ENCODE peak calls at places on chromosomes 16 and 17, in five cellular contexts. L is GM12878, C is nephron progenitor cell, S is ovary, W is AG09319. H is an unnamed sample.

GRCh38 chr16:70700101-70701020 is 14.5 kb upstream of the MTSS2 start:
- DNase-seq in S (no peak), C (no peak), L (no peak), W (no peak), H (no peak)

GRCh38 chr17:58818654-58819053 is 63.0 kb downstream of the PPM1E start:
- DNase-seq in C (no peak), L (no peak), S (no peak), W (no peak), H (no peak)

GRCh38 chr16:85029413-85029794 is 1.8 kb downstream of the KIAA0513 start:
- DNase-seq in C (no peak), W (no peak), S (no peak), L (peak), H (peak)

GRCh38 chr16:90008708-90009145 is 10.5 kb downstream of the DBNDD1 start:
- DNase-seq in S (no peak), L (no peak), W (no peak), C (no peak), H (peak)

GRCh38 chr17:36922175-36922574 is 15.1 kb upstream of the LHX1 start:
- DNase-seq in S (no peak), W (no peak), L (no peak), C (no peak), H (no peak)

GRCh38 chr17:10172241-10172741 is 26.1 kb downstream of the GAS7 start:
- DNase-seq in C (peak), S (no peak), W (no peak), L (no peak), H (no peak)

GRCh38 chr16:89350701-89351380 is 133.3 kb downstream of the ZNF778 start:
- DNase-seq in L (no peak), S (peak), W (no peak), C (no peak), H (peak)

GRCh38 chr16:63457869-63458268 is 1421.6 kb upstream of the CDH8 start:
- DNase-seq in W (no peak), L (no peak), C (no peak), S (no peak), H (no peak)

GRCh38 chr17:512311-512710 is 159.7 kb upstream of the RPH3AL start:
- DNase-seq in W (no peak), C (no peak), S (no peak), L (no peak), H (no peak)

GRCh38 chr17:81890447-81891302 is 711 bp downstream of the ALYREF start:
- DNase-seq in L (no peak), C (peak), S (peak), W (no peak), H (peak)

GRCh38 chr16:65771707-65772106 is 594.8 kb upstream of the CDH5 start:
- DNase-seq in W (no peak), L (no peak), C (no peak), S (no peak), H (no peak)

DNA sequence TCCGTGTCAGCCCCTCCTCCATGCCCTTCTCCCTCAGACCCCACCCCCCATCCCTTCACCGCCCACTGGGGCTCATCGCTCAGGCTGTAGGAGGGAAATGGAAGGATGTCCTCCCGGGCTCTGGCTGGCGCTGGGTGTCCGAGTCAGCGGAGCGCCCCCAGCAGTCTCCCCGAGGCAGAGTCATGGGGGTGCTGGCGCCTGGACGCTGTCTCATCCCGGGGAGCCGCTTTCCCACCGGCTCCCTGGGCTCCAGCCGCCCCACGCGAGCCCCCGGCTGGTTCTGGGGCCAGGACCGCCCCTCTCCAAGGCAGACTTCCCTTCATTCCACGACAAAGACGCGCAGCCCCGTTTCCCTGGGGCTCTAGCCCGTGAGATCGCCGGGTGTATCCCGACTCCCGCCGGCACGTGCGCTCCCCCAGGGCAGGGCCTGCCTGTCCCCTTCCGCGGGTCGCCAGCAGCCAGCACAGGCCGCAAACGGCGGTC is 398 bp upstream of the ANTKMT start:
- DNase-seq in C (peak), L (no peak), W (no peak), S (peak), H (peak)
- TF ChIP-seq CTCF in C (no peak), L (peak), W (peak), S (no peak), H (peak)

GRCh38 chr17:41523225-41523593 is 4.5 kb upstream of the KRT15 start:
- DNase-seq in S (no peak), L (no peak), W (no peak), C (no peak), H (no peak)

GRCh38 chr17:41519501-41520224 is 973 bp upstream of the KRT15 start:
- DNase-seq in S (no peak), C (no peak), W (no peak), L (no peak), H (no peak)

GRCh38 chr17:41522301-41523224 is 3.9 kb upstream of the KRT15 start:
- DNase-seq in S (no peak), L (no peak), C (no peak), W (no peak), H (no peak)

GRCh38 chr17:41520821-41521521 is 2.3 kb upstream of the KRT15 start:
- DNase-seq in S (no peak), L (no peak), C (no peak), W (no peak), H (no peak)

GRCh38 chr17:41521574-41522261 is 3.0 kb upstream of the KRT15 start:
- DNase-seq in C (no peak), L (no peak), W (peak), S (no peak), H (no peak)
- TF ChIP-seq CTCF in C (no peak), L (no peak), W (no peak), S (no peak), H (no peak)

DNA sequence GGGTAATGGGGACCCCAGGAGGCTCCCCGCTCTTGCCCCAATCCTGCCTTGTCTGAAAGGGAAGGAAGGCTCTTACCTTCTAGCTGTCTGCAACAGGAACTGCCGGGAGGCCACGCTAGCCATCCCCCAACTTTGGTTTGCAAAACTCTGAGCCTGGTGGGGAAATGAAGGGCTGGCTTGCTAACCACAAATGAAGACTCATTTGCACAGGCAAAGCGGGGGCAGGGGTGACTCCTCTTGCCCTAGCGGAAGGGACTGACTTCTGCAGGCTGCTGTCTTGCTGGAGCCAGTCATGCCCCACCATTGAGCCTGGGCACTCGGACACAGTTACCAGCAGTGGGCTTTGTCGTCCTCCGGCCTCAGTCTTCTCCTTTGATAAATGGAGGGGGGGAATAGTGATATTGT is 52.6 kb downstream of the PLCG2 start:
- DNase-seq in W (no peak), L (peak), S (no peak), C (no peak), H (peak)
- TF ChIP-seq CTCF in W (no peak), L (peak), S (no peak), C (no peak), H (peak)

GRCh38 chr17:28926786-28927185 is 23.9 kb upstream of the DHRS13 start:
- DNase-seq in W (no peak), L (no peak), S (no peak), C (no peak), H (no peak)
- TF ChIP-seq CTCF in W (no peak), L (no peak), S (no peak), C (no peak), H (no peak)

GRCh38 chr17:43409131-43409530 is 10.3 kb downstream of the ARL4D start:
- DNase-seq in W (no peak), C (no peak), S (no peak), L (no peak), H (no peak)

GRCh38 chr17:43405861-43406260 is 7.1 kb downstream of the ARL4D start:
- DNase-seq in S (no peak), W (no peak), C (no peak), L (no peak), H (no peak)

GRCh38 chr17:43410557-43411368 is 12.0 kb downstream of the ARL4D start:
- DNase-seq in L (no peak), W (no peak), C (no peak), S (peak), H (no peak)

GRCh38 chr17:43403846-43404245 is 5.1 kb downstream of the ARL4D start:
- DNase-seq in S (peak), C (no peak), W (no peak), L (no peak), H (no peak)

GRCh38 chr17:43406676-43407645 is 8.2 kb downstream of the ARL4D start:
- DNase-seq in S (peak), W (peak), L (no peak), C (no peak), H (no peak)
- TF ChIP-seq CTCF in S (no peak), W (no peak), L (no peak), C (no peak), H (no peak)

GRCh38 chr17:48261297-48261880 is 153.8 kb downstream of the SNX11 start:
- DNase-seq in C (peak), S (no peak), W (no peak), L (no peak), H (peak)

GRCh38 chr17:48258317-48258716 is 150.8 kb downstream of the SNX11 start:
- DNase-seq in W (no peak), L (no peak), S (no peak), C (no peak), H (no peak)

GRCh38 chr17:48259710-48260291 is 152.2 kb downstream of the SNX11 start:
- DNase-seq in L (no peak), W (no peak), C (no peak), S (no peak), H (no peak)

GRCh38 chr17:48262982-48263586 is 155.5 kb downstream of the SNX11 start:
- DNase-seq in W (no peak), L (no peak), C (no peak), S (no peak), H (no peak)
- TF ChIP-seq CTCF in W (peak), L (peak), C (peak), S (no peak), H (peak)

GRCh38 chr17:18015603-18016002 is 23.4 kb downstream of the ATPAF2 start:
- DNase-seq in W (no peak), C (no peak), L (no peak), S (no peak), H (no peak)

GRCh38 chr17:18017958-18018357 is 21.0 kb downstream of the ATPAF2 start:
- DNase-seq in S (no peak), C (no peak), L (no peak), W (no peak), H (no peak)

GRCh38 chr17:18011286-18011685 is 27.7 kb downstream of the ATPAF2 start:
- DNase-seq in W (no peak), C (no peak), S (no peak), L (no peak), H (no peak)

GRCh38 chr17:18016426-18016825 is 22.5 kb downstream of the ATPAF2 start:
- DNase-seq in L (no peak), W (no peak), S (no peak), C (no peak), H (no peak)

GRCh38 chr17:18014006-18014405 is 25.0 kb downstream of the ATPAF2 start:
- DNase-seq in S (no peak), L (no peak), W (no peak), C (no peak), H (no peak)
- TF ChIP-seq CTCF in S (no peak), L (no peak), W (no peak), C (no peak), H (no peak)

GRCh38 chr17:41935641-41936040 is 5.2 kb downstream of the ODAD4 start:
- DNase-seq in W (no peak), S (no peak), C (no peak), L (no peak), H (no peak)

GRCh38 chr17:41925991-41926590 is 4.3 kb upstream of the ODAD4 start:
- DNase-seq in W (no peak), S (no peak), L (no peak), C (no peak), H (no peak)

GRCh38 chr17:41928693-41929251 is 1.6 kb upstream of the ODAD4 start:
- DNase-seq in S (no peak), L (no peak), W (no peak), C (no peak), H (peak)

GRCh38 chr17:41932821-41933389 is 2.5 kb downstream of the ODAD4 start:
- DNase-seq in S (no peak), L (no peak), W (no peak), C (no peak), H (no peak)

GRCh38 chr17:41930009-41930832 is at the start of gene ODAD4:
- DNase-seq in S (peak), W (peak), C (peak), L (peak), H (peak)
- TF ChIP-seq CTCF in S (no peak), W (peak), C (no peak), L (peak), H (peak)

DNA sequence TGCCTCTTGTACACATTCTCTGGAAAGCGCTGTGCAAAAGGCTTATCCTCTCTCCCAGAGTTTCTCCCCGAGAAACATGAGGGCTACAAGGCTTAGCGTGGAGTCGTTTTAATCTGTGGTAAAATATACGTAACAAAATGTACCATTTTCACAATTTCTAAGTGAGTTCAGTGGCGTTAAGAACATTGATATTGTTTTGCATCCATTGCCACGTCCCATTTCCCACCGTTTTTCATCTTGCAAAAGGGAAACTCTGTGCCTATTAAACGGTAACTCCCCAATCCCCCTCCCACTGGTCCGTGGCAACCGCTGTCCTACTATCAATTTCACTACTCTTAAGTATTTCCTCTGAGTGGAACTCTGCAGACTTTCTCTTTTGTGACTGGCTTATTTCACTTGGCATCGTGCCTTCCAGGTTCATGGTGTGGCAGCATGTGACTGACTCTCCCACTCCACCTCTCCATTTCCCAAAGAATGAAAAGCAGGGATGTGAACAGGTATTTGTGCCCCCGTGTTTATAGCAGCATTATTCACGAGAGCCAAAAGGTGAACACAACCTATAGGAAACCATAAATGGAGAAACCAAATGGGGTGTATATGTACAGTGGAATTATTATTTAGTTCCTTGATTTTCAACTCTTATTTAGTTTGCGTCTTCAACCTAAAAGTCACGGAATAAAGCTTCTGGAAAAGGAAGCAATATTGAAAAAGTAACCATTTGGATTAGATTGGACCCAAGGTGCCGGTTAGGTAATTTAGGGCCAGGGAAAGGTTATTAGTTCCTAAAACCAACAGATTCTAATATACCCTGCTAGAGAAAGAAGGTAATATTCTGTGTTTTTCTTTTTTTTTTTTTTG is 1.1 kb upstream of the USP32 start:
- DNase-seq in W (no peak), S (no peak), L (peak), C (no peak), H (peak)
- TF ChIP-seq CTCF in W (no peak), S (no peak), L (no peak), C (no peak), H (no peak)